ENCODE peak calls at places on chromosomes 12 and 14, in six cellular contexts. I, A, G, X, O and C are unnamed samples.

GRCh38 chr12:46260153-46260912 is 8.5 kb downstream of the SLC38A1 start:
- DNase-seq in I (no peak), A (peak; percentile 62), G (no peak), X (no peak), O (no peak), C (no peak)

GRCh38 chr14:77265561-77266335 is 5.3 kb downstream of the NGB start:
- DNase-seq in I (no peak), A (no peak), G (no peak), X (no peak), O (no peak), C (peak; percentile 62)

GRCh38 chr14:46325157-46325556 is 326.4 kb downstream of the RPL10L start:
- DNase-seq in I (no peak), A (no peak), G (no peak), X (no peak), O (no peak), C (no peak)

GRCh38 chr14:97107070-97107469 is 309.9 kb downstream of the VRK1 start:
- DNase-seq in I (no peak), A (no peak), G (no peak), X (no peak), O (no peak), C (no peak)

GRCh38 chr12:117986705-117987469 is 18.1 kb upstream of the KSR2 start:
- DNase-seq in I (no peak), A (peak; percentile 13), G (no peak), X (no peak), O (no peak), C (no peak)

GRCh38 chr14:31257244-31257553 is 49.6 kb upstream of the HECTD1 start:
- DNase-seq in I (no peak), A (no peak), G (no peak), X (no peak), O (no peak), C (no peak)

GRCh38 chr14:30417121-30417520 is 141.8 kb upstream of the G2E3 start:
- DNase-seq in I (no peak), A (peak; percentile 13), G (no peak), X (no peak), O (no peak), C (no peak)

GRCh38 chr12:112422531-112422930 is 3.8 kb downstream of the PTPN11 start:
- DNase-seq in I (no peak), A (peak; percentile 14), G (no peak), X (no peak), O (no peak), C (no peak)

GRCh38 chr14:51855234-51855633 is 5.2 kb upstream of the GNG2 start:
- DNase-seq in I (no peak), A (no peak), G (no peak), X (no peak), O (no peak), C (no peak)

GRCh38 chr14:100841445-100842403 is 15.8 kb downstream of the MEG3 start:
- DNase-seq in I (no peak), A (no peak), G (no peak), X (no peak), O (no peak), C (peak; percentile 68)

GRCh38 chr12:65886996-65887395 is 62.7 kb downstream of the HMGA2 start:
- DNase-seq in I (no peak), A (peak; percentile 71), G (no peak), X (no peak), O (no peak), C (no peak)

GRCh38 chr12:108825205-108825950 is 32.0 kb downstream of the SSH1 start:
- DNase-seq in I (no peak), A (peak; percentile 54), G (no peak), X (no peak), O (no peak), C (no peak)

GRCh38 chr14:103108749-103109207 is 14.3 kb downstream of the EXOC3L4 start:
- DNase-seq in I (no peak), A (no peak), G (no peak), X (no peak), O (no peak), C (no peak)

GRCh38 chr12:47870175-47870781 is 34.5 kb downstream of the VDR start:
- DNase-seq in I (peak; percentile 82), A (peak; percentile 29), G (no peak), X (peak; percentile 68), O (peak; percentile 36), C (no peak)

GRCh38 chr14:66624319-66624937 is 116.5 kb downstream of the GPHN start:
- DNase-seq in I (peak; percentile 60), A (peak; percentile 85), G (no peak), X (peak; percentile 62), O (peak; percentile 38), C (no peak)

GRCh38 chr12:46786774-46787173 is 39.0 kb downstream of the SLC38A4 start:
- DNase-seq in I (no peak), A (peak; percentile 48), G (no peak), X (no peak), O (no peak), C (no peak)

GRCh38 chr14:50018236-50019210 is 97.8 kb downstream of the VCPKMT start:
- DNase-seq in I (peak; percentile 73), A (no peak), G (no peak), X (no peak), O (no peak), C (no peak)

GRCh38 chr14:90615444-90616095 is 200.7 kb downstream of the TTC7B start:
- DNase-seq in I (peak; percentile 61), A (no peak), G (no peak), X (no peak), O (peak; percentile 22), C (no peak)

GRCh38 chr14:101855958-101856357 is 94.4 kb downstream of the PPP2R5C start:
- DNase-seq in I (no peak), A (no peak), G (no peak), X (no peak), O (no peak), C (no peak)

GRCh38 chr12:65935906-65936528 is 111.7 kb downstream of the HMGA2 start:
- DNase-seq in I (no peak), A (peak; percentile 89), G (no peak), X (no peak), O (no peak), C (no peak)

GRCh38 chr12:121825041-121825523 is 21.3 kb downstream of the SETD1B start:
- DNase-seq in I (peak; percentile 65), A (no peak), G (no peak), X (no peak), O (no peak), C (no peak)

GRCh38 chr12:57055834-57056233 is 5.9 kb upstream of the MYO1A start:
- DNase-seq in I (no peak), A (peak; percentile 19), G (no peak), X (no peak), O (no peak), C (no peak)

GRCh38 chr12:105083041-105083440 is 1.2 kb downstream of the ALDH1L2 start:
- DNase-seq in I (no peak), A (no peak), G (no peak), X (no peak), O (no peak), C (no peak)

GRCh38 chr14:23160924-23161522 is 22.4 kb downstream of the SLC7A8 start:
- DNase-seq in I (no peak), A (peak; percentile 91), G (no peak), X (peak; percentile 88), O (no peak), C (no peak)

DNA sequence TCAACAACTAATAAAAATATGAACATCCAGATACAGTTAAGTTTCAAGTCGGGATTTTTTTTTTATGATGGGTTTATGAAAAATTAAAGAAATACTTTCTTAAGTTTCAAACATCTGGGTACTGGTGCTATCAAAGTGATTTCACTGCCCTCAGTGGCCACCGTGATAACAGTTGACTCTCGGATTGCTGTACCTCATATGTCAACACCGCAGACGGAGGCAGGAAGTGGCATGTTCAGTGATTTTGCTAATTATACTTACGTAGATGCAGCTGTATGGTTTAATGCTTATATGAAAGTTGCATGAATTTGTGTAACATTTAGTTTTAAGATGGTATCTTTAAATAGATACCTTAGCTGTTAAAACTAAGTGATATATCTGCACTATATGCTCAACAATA is 20.8 kb upstream of the FBLN5 start:
- DNase-seq in I (no peak), A (no peak), G (peak; percentile 52), X (no peak), O (no peak), C (no peak)
- TF ChIP-seq CTCF in I (no peak), A (no peak), G (no peak), X (no peak), O (no peak), C (no peak)

DNA sequence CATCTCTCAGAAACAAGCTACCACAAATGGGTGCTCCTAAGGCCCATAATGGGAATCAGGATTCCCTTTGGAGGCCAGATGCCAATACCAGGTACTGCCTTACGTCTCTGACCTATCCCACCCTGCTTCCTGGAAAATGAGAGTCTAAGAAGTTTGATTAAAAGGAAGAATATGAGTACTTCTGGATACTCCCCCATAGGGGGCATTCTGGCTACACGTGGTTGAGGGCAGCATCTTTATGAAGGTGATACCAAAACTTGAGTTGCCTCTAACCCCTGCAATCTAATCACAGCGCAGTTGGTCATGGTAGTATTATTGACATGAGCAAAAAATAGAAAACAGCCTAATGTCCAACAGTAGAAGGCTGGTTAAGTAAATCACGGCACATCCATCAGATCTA is 184.2 kb upstream of the LHX5 start:
- DNase-seq in I (no peak), A (no peak), G (no peak), X (no peak), O (no peak), C (no peak)
- TF ChIP-seq CTCF in I (no peak), A (no peak), G (no peak), X (no peak), O (no peak), C (no peak)

GRCh38 chr14:99430491-99430890 is 50.2 kb downstream of the SETD3 start:
- DNase-seq in I (no peak), A (no peak), G (no peak), X (peak; percentile 69), O (no peak), C (no peak)
- TF ChIP-seq CTCF in I (no peak), A (peak; percentile 35), G (no peak), X (peak; percentile 66), O (peak; percentile 19), C (peak; percentile 44)

GRCh38 chr14:41607966-41608663 is 1.4 kb downstream of the LRFN5 start:
- DNase-seq in I (peak; percentile 63), A (no peak), G (no peak), X (peak; percentile 38), O (peak; percentile 59), C (peak; percentile 79)

GRCh38 chr14:41604793-41605534 is 1.7 kb upstream of the LRFN5 start:
- DNase-seq in I (peak; percentile 77), A (peak; percentile 93), G (no peak), X (peak; percentile 86), O (peak; percentile 79), C (peak; percentile 55)

GRCh38 chr14:41606249-41607118 is at the start of gene LRFN5:
- DNase-seq in I (peak; percentile 67), A (peak; percentile 59), G (no peak), X (peak; percentile 68), O (peak; percentile 65), C (peak; percentile 61)

GRCh38 chr14:41605550-41606248 is 977 bp upstream of the LRFN5 start:
- DNase-seq in I (peak; percentile 62), A (peak; percentile 67), G (no peak), X (peak; percentile 76), O (peak; percentile 53), C (peak; percentile 49)

GRCh38 chr14:41607119-41607785 is 576 bp downstream of the LRFN5 start:
- DNase-seq in I (no peak), A (no peak), G (no peak), X (peak; percentile 12), O (peak; percentile 22), C (no peak)
- TF ChIP-seq CTCF in I (no peak), A (no peak), G (no peak), X (no peak), O (no peak), C (no peak)